ENCODE peak calls at places on chromosomes 7 and 10, in four cellular contexts. W, G, D and P are unnamed samples. For H3K27me3, the result is how much of the 10 kb centered on the place peaks cover.

GRCh38 chr10:127984944-127985343 is 78.0 kb downstream of the PTPRE start:
- DNase-seq in W (no peak), G (no peak), D (no peak), P (no peak)

GRCh38 chr7:36408589-36408988 is 18.9 kb downstream of the ANLN start:
- DNase-seq in D (no peak), G (no peak), W (no peak), P (no peak)

GRCh38 chr10:95247200-95247880 is 43.5 kb downstream of the PDLIM1 start:
- DNase-seq in G (no peak), W (no peak), D (peak), P (no peak)

GRCh38 chr10:35132727-35133126 is 6.1 kb downstream of the CREM start:
- DNase-seq in G (no peak), W (no peak), D (no peak), P (no peak)

GRCh38 chr7:32047801-32048200 is 22.4 kb downstream of the PDE1C start:
- DNase-seq in G (no peak), D (peak), W (no peak), P (no peak)

GRCh38 chr7:108181073-108181985 is 51.2 kb upstream of the LAMB4 start:
- DNase-seq in W (no peak), G (peak), D (peak), P (peak)

GRCh38 chr10:87961314-87961713 is 97.9 kb downstream of the PTEN start:
- DNase-seq in D (peak), G (no peak), W (no peak), P (no peak)

GRCh38 chr10:100912013-100912608 is 652 bp upstream of the SLF2 start:
- DNase-seq in W (no peak), D (peak), G (peak), P (no peak)

GRCh38 chr7:71784180-71784579 is 628.0 kb downstream of the CALN1 start:
- DNase-seq in G (no peak), W (no peak), D (no peak), P (no peak)

GRCh38 chr7:103660455-103661371 is 214.7 kb upstream of the SLC26A5 start:
- DNase-seq in D (peak), G (peak), W (no peak), P (no peak)

GRCh38 chr10:33010132-33011037 is 52.4 kb upstream of the ITGB1 start:
- DNase-seq in G (no peak), W (no peak), D (peak), P (no peak)

GRCh38 chr7:28316489-28316888 is 95.8 kb upstream of the CREB5 start:
- DNase-seq in G (no peak), W (no peak), D (peak), P (no peak)

GRCh38 chr10:110354322-110354766 is 49.6 kb upstream of the SMNDC1 start:
- DNase-seq in G (peak), W (peak), D (peak), P (no peak)

GRCh38 chr7:8125680-8126444 is 136.1 kb downstream of the ICA1 start:
- DNase-seq in D (no peak), G (no peak), W (no peak), P (peak)

GRCh38 chr7:91033574-91033973 is 230.7 kb upstream of the FZD1 start:
- DNase-seq in W (no peak), D (no peak), G (no peak), P (no peak)

GRCh38 chr7:91029688-91030087 is 234.5 kb upstream of the FZD1 start:
- DNase-seq in G (no peak), D (no peak), W (no peak), P (no peak)

GRCh38 chr7:91034459-91035368 is 229.5 kb upstream of the FZD1 start:
- DNase-seq in G (peak), D (peak), W (no peak), P (no peak)

GRCh38 chr7:91031757-91032156 is 232.5 kb upstream of the FZD1 start:
- DNase-seq in D (no peak), G (no peak), W (no peak), P (no peak)

GRCh38 chr7:91030680-91031079 is 233.6 kb upstream of the FZD1 start:
- DNase-seq in G (no peak), D (no peak), W (no peak), P (no peak)
- H3K27ac ChIP-seq in G (no peak), D (no peak), W (no peak), P (no peak)

GRCh38 chr10:8047452-8048280 is 6.8 kb upstream of the GATA3 start:
- DNase-seq in D (no peak), G (no peak), W (no peak), P (peak)

GRCh38 chr10:8044908-8045727 is 9.4 kb upstream of the GATA3 start:
- DNase-seq in D (no peak), W (no peak), G (no peak), P (no peak)

GRCh38 chr10:8043569-8044306 is 10.8 kb upstream of the GATA3 start:
- DNase-seq in G (no peak), D (no peak), W (no peak), P (peak)

GRCh38 chr10:8044331-8044907 is 10.1 kb upstream of the GATA3 start:
- DNase-seq in W (no peak), G (no peak), D (no peak), P (peak)

GRCh38 chr10:8045728-8046494 is 8.6 kb upstream of the GATA3 start:
- DNase-seq in G (no peak), W (no peak), D (no peak), P (peak)
- H3K27me3 ChIP-seq in G (half or more), W (half or more), D (half or more), P (half or more)

DNA sequence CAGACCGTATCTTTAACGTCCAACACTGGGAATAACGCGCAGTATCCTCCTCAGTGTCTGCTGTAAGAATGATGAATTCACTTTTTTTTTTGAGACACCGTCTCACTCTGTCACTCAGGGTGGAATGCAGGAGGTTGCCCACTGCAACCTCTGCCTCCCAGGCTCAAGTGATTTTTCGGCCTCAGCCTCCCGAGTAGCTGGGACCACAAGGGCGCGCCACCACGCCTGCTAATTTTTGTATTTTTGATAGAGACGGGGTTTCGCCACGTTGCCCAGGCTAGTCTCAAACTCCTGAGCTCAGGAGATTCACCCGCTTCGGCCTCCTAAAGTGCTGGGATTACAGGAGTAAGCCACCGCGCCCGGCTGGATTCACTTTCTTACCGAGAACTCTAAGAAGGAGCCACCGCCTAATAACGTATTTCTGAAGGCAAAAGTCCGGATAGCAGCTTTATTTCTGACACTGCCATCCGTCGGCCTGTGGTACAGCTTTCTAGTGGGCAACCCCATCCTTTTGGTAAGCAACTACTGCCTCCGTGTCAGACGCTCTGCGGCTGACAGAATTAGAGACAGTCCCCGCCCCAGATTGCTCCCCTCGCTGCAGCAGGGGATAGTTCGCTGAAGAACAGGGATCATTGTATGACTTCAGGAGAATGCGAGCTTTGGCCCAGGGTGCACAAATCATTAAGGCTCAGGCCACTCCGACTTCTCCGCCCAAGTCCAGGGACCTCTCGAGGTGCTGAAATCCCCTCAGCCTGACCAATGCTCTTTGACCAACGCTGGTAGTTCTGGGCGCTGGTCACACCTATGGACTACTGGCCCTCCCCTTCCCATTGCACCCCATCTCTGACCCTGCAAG is 649 bp downstream of the POLR3A start:
- DNase-seq in G (peak), W (no peak), D (peak), P (peak)
- H3K27ac ChIP-seq in G (peak), W (peak), D (peak), P (peak)

DNA sequence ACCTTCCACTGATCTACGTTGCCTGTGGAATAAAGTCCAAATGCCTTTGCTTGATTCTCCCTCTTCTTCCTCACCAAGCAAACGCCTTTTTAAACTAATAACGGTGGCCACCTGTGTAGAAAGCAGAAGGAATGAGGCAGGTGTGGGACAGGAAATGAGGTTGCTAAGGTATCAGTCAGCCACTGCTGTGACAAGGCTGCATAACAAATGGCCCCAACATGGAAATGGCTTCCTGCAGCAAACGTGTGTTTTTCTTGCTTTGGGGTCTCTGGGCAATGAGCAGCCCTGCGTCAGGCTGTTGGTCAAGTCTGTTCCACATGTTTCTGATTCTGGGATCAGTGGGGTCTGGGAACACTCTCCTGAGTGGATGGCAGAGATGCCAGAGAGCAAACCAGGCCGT is 56.0 kb upstream of the EN2 start:
- DNase-seq in G (no peak), D (no peak), W (no peak), P (no peak)
- H3K27me3 ChIP-seq in G (half or more), D (under half), W (half or more), P (under half)

GRCh38 chr10:28890121-28890950 is 213.0 kb downstream of the BAMBI start:
- DNase-seq in W (no peak), G (no peak), D (no peak), P (no peak)

GRCh38 chr10:28892818-28893547 is 215.7 kb downstream of the BAMBI start:
- DNase-seq in W (no peak), G (no peak), D (peak), P (no peak)

GRCh38 chr10:28891058-28891713 is 213.9 kb downstream of the BAMBI start:
- DNase-seq in D (no peak), W (no peak), G (no peak), P (no peak)
- H3K27ac ChIP-seq in D (no peak), W (no peak), G (no peak), P (no peak)

DNA sequence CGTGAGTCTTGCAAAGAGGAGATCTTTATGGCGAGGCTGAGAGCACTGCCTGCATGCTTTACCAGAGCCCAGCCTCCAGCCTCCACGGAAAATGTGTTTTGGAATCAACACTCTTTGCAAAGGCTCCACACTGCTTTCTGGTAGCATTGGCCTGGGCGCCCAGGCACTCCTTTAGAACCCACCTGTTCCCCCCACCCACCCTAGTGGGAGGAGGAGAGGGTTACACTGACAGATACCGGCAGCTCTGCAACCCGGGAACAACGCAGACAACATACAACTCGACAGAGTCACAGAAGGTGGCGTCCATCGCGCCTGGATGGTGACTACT is 5.5 kb upstream of the MNX1 start:
- DNase-seq in D (no peak), W (no peak), G (no peak), P (no peak)
- H3K27me3 ChIP-seq in D (half or more), W (half or more), G (half or more), P (under half)